ENCODE peak calls at places on chromosomes 5 and 9, in eight cellular contexts. One of them, this sample, is unnamed.

GRCh38 chr5:69467442-69468225 is 25.0 kb upstream of the OCLN start:
- DNase-seq in breast epithelium: no peak
- DNase-seq in tibial nerve: no peak
- DNase-seq in heart left ventricle: no peak
- DNase-seq in suprapubic skin: no peak
- DNase-seq in vagina: no peak
- DNase-seq in HCT116: no peak
- DNase-seq in spleen: no peak
- DNase-seq in this sample: peak; percentile 33

GRCh38 chr9:19116391-19116790 is 10.9 kb downstream of the PLIN2 start:
- DNase-seq in breast epithelium: no peak
- DNase-seq in tibial nerve: no peak
- DNase-seq in heart left ventricle: peak; percentile 60
- DNase-seq in suprapubic skin: peak; percentile 70
- DNase-seq in vagina: no peak
- DNase-seq in HCT116: no peak
- DNase-seq in spleen: no peak
- DNase-seq in this sample: no peak

GRCh38 chr9:108671794-108672193 is 184.0 kb downstream of the ACTL7B start:
- DNase-seq in breast epithelium: no peak
- DNase-seq in tibial nerve: no peak
- DNase-seq in heart left ventricle: no peak
- DNase-seq in suprapubic skin: no peak
- DNase-seq in vagina: peak; percentile 67
- DNase-seq in HCT116: no peak
- DNase-seq in spleen: no peak
- DNase-seq in this sample: no peak

GRCh38 chr9:114467910-114468309 is 37.4 kb downstream of the WHRN start:
- DNase-seq in breast epithelium: no peak
- DNase-seq in tibial nerve: no peak
- DNase-seq in heart left ventricle: no peak
- DNase-seq in suprapubic skin: no peak
- DNase-seq in vagina: no peak
- DNase-seq in HCT116: no peak
- DNase-seq in spleen: no peak
- DNase-seq in this sample: no peak

GRCh38 chr5:146447734-146448380 is 724 bp downstream of the TCERG1 start:
- DNase-seq in breast epithelium: no peak
- DNase-seq in tibial nerve: no peak
- DNase-seq in heart left ventricle: no peak
- DNase-seq in suprapubic skin: no peak
- DNase-seq in vagina: no peak
- DNase-seq in HCT116: no peak
- DNase-seq in spleen: no peak
- DNase-seq in this sample: no peak

GRCh38 chr5:85823462-85824426 is 794.0 kb upstream of the COX7C start:
- DNase-seq in breast epithelium: no peak
- DNase-seq in tibial nerve: no peak
- DNase-seq in heart left ventricle: no peak
- DNase-seq in suprapubic skin: no peak
- DNase-seq in vagina: no peak
- DNase-seq in HCT116: peak; percentile 8
- DNase-seq in spleen: no peak
- DNase-seq in this sample: no peak

GRCh38 chr5:88666761-88667186 is 216.2 kb downstream of the MEF2C start:
- DNase-seq in breast epithelium: no peak
- DNase-seq in tibial nerve: no peak
- DNase-seq in heart left ventricle: no peak
- DNase-seq in suprapubic skin: no peak
- DNase-seq in vagina: no peak
- DNase-seq in HCT116: no peak
- DNase-seq in spleen: no peak
- DNase-seq in this sample: no peak

GRCh38 chr5:10652151-10652550 is 88.3 kb downstream of the ANKRD33B start:
- DNase-seq in breast epithelium: no peak
- DNase-seq in tibial nerve: no peak
- DNase-seq in heart left ventricle: no peak
- DNase-seq in suprapubic skin: peak; percentile 76
- DNase-seq in vagina: no peak
- DNase-seq in HCT116: no peak
- DNase-seq in spleen: peak; percentile 44
- DNase-seq in this sample: no peak

GRCh38 chr5:119288364-119289047 is 67.3 kb upstream of the TNFAIP8 start:
- DNase-seq in breast epithelium: no peak
- DNase-seq in tibial nerve: no peak
- DNase-seq in heart left ventricle: no peak
- DNase-seq in suprapubic skin: no peak
- DNase-seq in vagina: no peak
- DNase-seq in HCT116: no peak
- DNase-seq in spleen: no peak
- DNase-seq in this sample: no peak

GRCh38 chr9:14097215-14097614 is 216.7 kb downstream of the NFIB start:
- DNase-seq in breast epithelium: no peak
- DNase-seq in tibial nerve: no peak
- DNase-seq in heart left ventricle: peak; percentile 44
- DNase-seq in suprapubic skin: no peak
- DNase-seq in vagina: no peak
- DNase-seq in HCT116: no peak
- DNase-seq in spleen: no peak
- DNase-seq in this sample: no peak
- TF ChIP-seq POLR2A in breast epithelium: no peak
- TF ChIP-seq POLR2A in tibial nerve: no peak
- TF ChIP-seq POLR2A in heart left ventricle: no peak
- TF ChIP-seq POLR2A in suprapubic skin: no peak
- TF ChIP-seq POLR2A in vagina: no peak
- TF ChIP-seq POLR2A in HCT116: no peak
- TF ChIP-seq POLR2A in spleen: no peak
- TF ChIP-seq POLR2A in this sample: no peak

GRCh38 chr9:85511746-85512145 is 230.0 kb downstream of the AGTPBP1 start:
- DNase-seq in breast epithelium: no peak
- DNase-seq in tibial nerve: no peak
- DNase-seq in heart left ventricle: no peak
- DNase-seq in suprapubic skin: no peak
- DNase-seq in vagina: no peak
- DNase-seq in HCT116: no peak
- DNase-seq in spleen: no peak
- DNase-seq in this sample: no peak

GRCh38 chr9:85508616-85509015 is 233.1 kb downstream of the AGTPBP1 start:
- DNase-seq in breast epithelium: no peak
- DNase-seq in tibial nerve: no peak
- DNase-seq in heart left ventricle: no peak
- DNase-seq in suprapubic skin: no peak
- DNase-seq in vagina: no peak
- DNase-seq in HCT116: no peak
- DNase-seq in spleen: no peak
- DNase-seq in this sample: no peak

GRCh38 chr9:85514256-85514655 is 227.5 kb downstream of the AGTPBP1 start:
- DNase-seq in breast epithelium: no peak
- DNase-seq in tibial nerve: no peak
- DNase-seq in heart left ventricle: no peak
- DNase-seq in suprapubic skin: no peak
- DNase-seq in vagina: no peak
- DNase-seq in HCT116: no peak
- DNase-seq in spleen: no peak
- DNase-seq in this sample: no peak

GRCh38 chr9:85515021-85515420 is 226.7 kb downstream of the AGTPBP1 start:
- DNase-seq in breast epithelium: no peak
- DNase-seq in tibial nerve: no peak
- DNase-seq in heart left ventricle: no peak
- DNase-seq in suprapubic skin: no peak
- DNase-seq in vagina: no peak
- DNase-seq in HCT116: peak; percentile 22
- DNase-seq in spleen: no peak
- DNase-seq in this sample: no peak

DNA sequence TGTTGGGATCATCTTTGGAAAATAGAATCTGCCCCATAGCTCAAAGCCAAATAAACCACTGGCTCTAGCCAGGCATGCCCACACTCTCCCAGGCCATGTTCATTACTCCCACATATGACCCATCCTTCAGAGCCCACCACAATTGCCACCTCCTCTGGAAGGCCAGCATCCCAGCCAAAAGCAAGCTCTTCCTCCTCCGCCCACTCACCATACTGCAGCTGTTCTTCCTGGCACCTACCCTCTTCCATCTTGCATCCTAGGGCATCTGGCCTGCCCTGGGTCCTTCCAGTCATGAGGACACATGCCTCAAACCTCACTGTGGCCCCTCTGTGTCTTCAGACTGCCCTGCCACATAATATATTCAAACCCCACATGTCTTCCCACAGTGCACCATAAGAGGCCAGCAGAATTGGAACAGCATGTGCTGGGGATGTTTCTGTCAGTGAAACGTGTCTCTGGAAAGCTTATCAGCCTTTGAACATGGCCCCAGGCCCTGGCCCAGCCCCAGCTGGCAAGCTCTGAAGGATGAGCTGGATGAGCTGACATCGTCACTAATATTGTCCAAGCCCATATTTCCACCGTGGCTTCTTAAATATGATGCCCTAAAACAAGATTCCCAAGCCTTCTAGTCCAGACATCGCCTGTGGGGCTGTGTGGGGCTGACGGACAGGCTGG is 230.8 kb downstream of the AGTPBP1 start:
- DNase-seq in breast epithelium: no peak
- DNase-seq in tibial nerve: no peak
- DNase-seq in heart left ventricle: no peak
- DNase-seq in suprapubic skin: no peak
- DNase-seq in vagina: no peak
- DNase-seq in HCT116: no peak
- DNase-seq in spleen: no peak
- DNase-seq in this sample: no peak
- TF ChIP-seq POLR2A in breast epithelium: no peak
- TF ChIP-seq POLR2A in tibial nerve: no peak
- TF ChIP-seq POLR2A in heart left ventricle: no peak
- TF ChIP-seq POLR2A in suprapubic skin: no peak
- TF ChIP-seq POLR2A in vagina: no peak
- TF ChIP-seq POLR2A in HCT116: no peak
- TF ChIP-seq POLR2A in spleen: no peak
- TF ChIP-seq POLR2A in this sample: no peak

GRCh38 chr5:160348080-160348479 is 22.3 kb downstream of the C1QTNF2 start:
- DNase-seq in breast epithelium: no peak
- DNase-seq in tibial nerve: no peak
- DNase-seq in heart left ventricle: no peak
- DNase-seq in suprapubic skin: no peak
- DNase-seq in vagina: no peak
- DNase-seq in HCT116: no peak
- DNase-seq in spleen: no peak
- DNase-seq in this sample: no peak

GRCh38 chr5:160341309-160341874 is 29.0 kb upstream of the CCNJL start:
- DNase-seq in breast epithelium: no peak
- DNase-seq in tibial nerve: no peak
- DNase-seq in heart left ventricle: no peak
- DNase-seq in suprapubic skin: no peak
- DNase-seq in vagina: no peak
- DNase-seq in HCT116: no peak
- DNase-seq in spleen: no peak
- DNase-seq in this sample: no peak

GRCh38 chr5:160347453-160347852 is 23.0 kb downstream of the C1QTNF2 start:
- DNase-seq in breast epithelium: no peak
- DNase-seq in tibial nerve: no peak
- DNase-seq in heart left ventricle: no peak
- DNase-seq in suprapubic skin: no peak
- DNase-seq in vagina: no peak
- DNase-seq in HCT116: no peak
- DNase-seq in spleen: no peak
- DNase-seq in this sample: no peak

GRCh38 chr5:160339406-160340140 is 27.2 kb upstream of the CCNJL start:
- DNase-seq in breast epithelium: no peak
- DNase-seq in tibial nerve: no peak
- DNase-seq in heart left ventricle: no peak
- DNase-seq in suprapubic skin: no peak
- DNase-seq in vagina: no peak
- DNase-seq in HCT116: no peak
- DNase-seq in spleen: no peak
- DNase-seq in this sample: no peak

DNA sequence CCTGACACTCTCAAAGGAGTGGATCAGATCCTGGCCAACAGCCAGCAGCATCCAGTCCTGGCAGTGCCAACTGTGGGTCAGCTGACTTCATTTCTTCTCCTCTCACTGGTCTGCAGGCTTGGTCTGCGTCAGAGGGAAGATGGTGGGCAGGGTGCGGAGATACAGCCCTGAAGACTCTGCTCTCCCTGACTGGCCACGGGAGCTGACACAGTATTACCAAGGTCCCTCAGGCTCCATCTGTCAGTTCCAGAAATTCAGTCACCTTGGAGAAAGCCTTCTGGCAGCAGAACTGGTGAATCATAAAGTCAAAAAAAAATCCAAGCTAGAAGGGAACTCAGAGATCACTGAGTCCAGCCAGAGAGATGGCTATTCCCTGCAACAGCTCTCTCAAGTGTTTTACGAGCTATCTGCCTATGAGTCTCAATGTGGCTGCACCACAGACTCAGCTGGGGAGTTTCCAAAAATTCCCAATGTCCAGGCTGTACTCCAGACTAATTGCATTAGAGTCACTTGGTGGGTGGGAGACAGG is 27.9 kb downstream of the C1QTNF2 start:
- DNase-seq in breast epithelium: no peak
- DNase-seq in tibial nerve: no peak
- DNase-seq in heart left ventricle: no peak
- DNase-seq in suprapubic skin: no peak
- DNase-seq in vagina: no peak
- DNase-seq in HCT116: no peak
- DNase-seq in spleen: no peak
- DNase-seq in this sample: no peak
- TF ChIP-seq POLR2A in breast epithelium: no peak
- TF ChIP-seq POLR2A in tibial nerve: no peak
- TF ChIP-seq POLR2A in heart left ventricle: no peak
- TF ChIP-seq POLR2A in suprapubic skin: no peak
- TF ChIP-seq POLR2A in vagina: no peak
- TF ChIP-seq POLR2A in HCT116: no peak
- TF ChIP-seq POLR2A in spleen: no peak
- TF ChIP-seq POLR2A in this sample: no peak

GRCh38 chr9:79742145-79742820 is 170.5 kb downstream of the TLE4 start:
- DNase-seq in breast epithelium: no peak
- DNase-seq in tibial nerve: no peak
- DNase-seq in heart left ventricle: peak; percentile 20
- DNase-seq in suprapubic skin: no peak
- DNase-seq in vagina: no peak
- DNase-seq in HCT116: no peak
- DNase-seq in spleen: no peak
- DNase-seq in this sample: no peak

GRCh38 chr9:79736051-79736450 is 164.3 kb downstream of the TLE4 start:
- DNase-seq in breast epithelium: no peak
- DNase-seq in tibial nerve: no peak
- DNase-seq in heart left ventricle: no peak
- DNase-seq in suprapubic skin: no peak
- DNase-seq in vagina: no peak
- DNase-seq in HCT116: no peak
- DNase-seq in spleen: no peak
- DNase-seq in this sample: no peak

GRCh38 chr9:79745752-79746336 is 174.1 kb downstream of the TLE4 start:
- DNase-seq in breast epithelium: no peak
- DNase-seq in tibial nerve: no peak
- DNase-seq in heart left ventricle: no peak
- DNase-seq in suprapubic skin: no peak
- DNase-seq in vagina: no peak
- DNase-seq in HCT116: no peak
- DNase-seq in spleen: no peak
- DNase-seq in this sample: no peak

DNA sequence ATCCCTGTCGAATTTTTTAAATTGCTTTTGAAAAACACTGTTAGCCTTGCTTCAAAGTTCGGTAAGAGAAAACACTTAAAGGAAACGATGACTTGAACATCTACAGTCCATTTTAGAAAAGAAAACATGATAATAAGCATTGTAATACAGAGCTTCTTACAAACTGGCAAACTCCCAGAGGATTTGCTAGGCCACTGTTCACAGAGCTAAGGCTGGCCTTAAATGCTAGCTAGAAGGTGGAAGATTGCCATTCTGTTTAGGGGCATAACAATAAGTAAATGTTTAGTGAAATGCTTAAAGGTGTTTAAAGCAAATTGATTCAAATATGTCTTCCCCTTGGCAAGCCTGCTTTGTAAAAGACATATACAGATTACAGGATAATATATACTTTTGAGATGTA is 169.6 kb downstream of the TLE4 start:
- DNase-seq in breast epithelium: no peak
- DNase-seq in tibial nerve: no peak
- DNase-seq in heart left ventricle: no peak
- DNase-seq in suprapubic skin: no peak
- DNase-seq in vagina: no peak
- DNase-seq in HCT116: no peak
- DNase-seq in spleen: no peak
- DNase-seq in this sample: no peak
- TF ChIP-seq POLR2A in breast epithelium: no peak
- TF ChIP-seq POLR2A in tibial nerve: no peak
- TF ChIP-seq POLR2A in heart left ventricle: no peak
- TF ChIP-seq POLR2A in suprapubic skin: no peak
- TF ChIP-seq POLR2A in vagina: no peak
- TF ChIP-seq POLR2A in HCT116: no peak
- TF ChIP-seq POLR2A in spleen: no peak
- TF ChIP-seq POLR2A in this sample: no peak

This sample was measured in GM12892.